ENCODE peak calls at places on chromosomes 7 and 10, in four cellular contexts. S is activated naive CD4-positive, alpha-beta T cell; K is GM20000; O is T-helper 1 cell. J is an unnamed sample.
A peak's percentile ranks its signal among the peaks of the same experiment; 100 is the strongest.

GRCh38 chr7:11517853-11518252 is 314.1 kb downstream of the THSD7A start:
- DNase-seq in S (no peak), O (no peak), K (no peak), J (no peak)

GRCh38 chr10:70617798-70618568 is 15.4 kb upstream of the PRF1 start:
- DNase-seq in S (no peak), O (no peak), K (no peak), J (no peak)

GRCh38 chr7:103150192-103150591 is 1.3 kb upstream of the NAPEPLD start:
- DNase-seq in K (no peak), S (no peak), O (no peak), J (no peak)

GRCh38 chr10:30433286-30433778 is 652 bp upstream of the MAP3K8 start:
- DNase-seq in O (no peak), K (peak; percentile 23), S (no peak), J (peak; percentile 24)

GRCh38 chr10:93495654-93496321 is 624 bp upstream of the CEP55 start:
- DNase-seq in S (no peak), O (no peak), K (peak; percentile 15), J (no peak)

GRCh38 chr10:30865141-30865926 is 166.3 kb downstream of the ZNF438 start:
- DNase-seq in K (no peak), S (no peak), O (no peak), J (no peak)

GRCh38 chr7:32347244-32347828 is 142.8 kb downstream of the LSM5 start:
- DNase-seq in K (peak; percentile 34), O (no peak), S (no peak), J (no peak)

GRCh38 chr7:150333659-150334058 is 7.8 kb downstream of the RARRES2 start:
- DNase-seq in S (no peak), K (no peak), O (no peak), J (no peak)

J was measured in central memory CD8-positive, alpha-beta T cell.